ENCODE peak calls at places on chromosomes 4 and X, in nine cellular contexts. R, X, P, T, E, Y, N, K and Q are unnamed samples.

GRCh38 chr4:168039593-168039992 is 52.7 kb upstream of the ANXA10 start:
- DNase-seq in R (no peak), P (no peak), K (no peak), T (no peak), X (no peak), Y (no peak), N (no peak), E (no peak), Q (no peak)

GRCh38 chr4:7195546-7196282 is 3.4 kb downstream of the SORCS2 start:
- DNase-seq in N (no peak), T (no peak), P (no peak), X (no peak), Y (no peak), R (no peak), E (no peak), K (no peak), Q (no peak)

GRCh38 chrX:109839694-109840358 is 106.8 kb upstream of the ACSL4 start:
- DNase-seq in X (no peak), K (no peak), Y (peak; percentile 12), N (no peak), T (no peak), E (no peak), R (no peak), P (peak; percentile 15), Q (peak; percentile 71)

GRCh38 chrX:107675823-107676555 is 47.7 kb downstream of the PRPS1 start:
- DNase-seq in Y (no peak), N (peak; percentile 20), T (no peak), X (no peak), P (no peak), K (peak; percentile 7), R (no peak), E (no peak), Q (no peak)

GRCh38 chrX:104335765-104336164 is 81.0 kb upstream of the ESX1 start:
- DNase-seq in Y (peak; percentile 64), R (no peak), P (no peak), T (no peak), X (no peak), K (no peak), N (no peak), E (no peak), Q (no peak)

GRCh38 chr4:166128452-166128851 is 255.4 kb downstream of the TLL1 start:
- DNase-seq in R (no peak), P (no peak), N (no peak), X (no peak), Y (no peak), T (no peak), E (no peak), K (no peak), Q (no peak)

GRCh38 chrX:147376601-147377387 is 534.9 kb upstream of the FMR1 start:
- DNase-seq in T (no peak), P (no peak), E (peak; percentile 64), R (no peak), N (no peak), K (no peak), Y (no peak), X (no peak), Q (no peak)

GRCh38 chrX:55451125-55451524 is 802 bp upstream of the MAGEH1 start:
- DNase-seq in T (no peak), N (no peak), R (no peak), X (no peak), E (no peak), Y (no peak), P (no peak), K (no peak), Q (no peak)

GRCh38 chr4:121212801-121213200 is 48.7 kb upstream of the TNIP3 start:
- DNase-seq in T (no peak), Y (no peak), R (no peak), E (no peak), N (no peak), X (no peak), P (no peak), K (no peak), Q (no peak)

GRCh38 chr4:101967697-101968346 is 177.3 kb downstream of the BANK1 start:
- DNase-seq in T (peak; percentile 1), Y (no peak), K (no peak), N (no peak), X (no peak), E (no peak), P (no peak), R (no peak), Q (no peak)

GRCh38 chr4:143399113-143399949 is 62.7 kb downstream of the GAB1 start:
- DNase-seq in T (peak; percentile 17), R (no peak), Y (no peak), E (no peak), K (no peak), N (peak; percentile 73), P (no peak), X (peak; percentile 32), Q (peak; percentile 50)

GRCh38 chrX:101230636-101231035 is 11.1 kb downstream of the DRP2 start:
- DNase-seq in X (no peak), R (no peak), Y (peak; percentile 17), N (no peak), E (no peak), P (no peak), T (no peak), K (no peak), Q (no peak)

GRCh38 chr4:32987111-32987510 is 2266.9 kb downstream of the PCDH7 start:
- DNase-seq in T (no peak), R (no peak), Y (no peak), P (no peak), N (no peak), K (no peak), X (no peak), E (no peak), Q (no peak)

GRCh38 chrX:108437789-108438623 is at the start of gene COL4A6:
- DNase-seq in X (no peak), Y (no peak), R (no peak), K (no peak), E (peak; percentile 17), N (no peak), T (no peak), P (peak; percentile 48), Q (peak; percentile 10)

GRCh38 chr4:1855334-1856070 is 454 bp downstream of the LETM1 start:
- DNase-seq in E (peak; percentile 48), P (no peak), Y (no peak), K (peak; percentile 36), R (no peak), T (no peak), N (no peak), X (no peak), Q (peak; percentile 14)

GRCh38 chr4:149836546-149836945 is 20.9 kb upstream of the IQCM start:
- DNase-seq in R (no peak), X (no peak), T (no peak), N (no peak), E (no peak), P (no peak), K (no peak), Y (peak; percentile 12), Q (no peak)

GRCh38 chr4:52932586-52933482 is 70.7 kb downstream of the RASL11B start:
- DNase-seq in N (no peak), E (no peak), Y (peak; percentile 32), K (no peak), X (no peak), T (no peak), P (no peak), R (no peak), Q (no peak)

GRCh38 chrX:102067966-102068723 is 57.3 kb upstream of the TCEAL2 start:
- DNase-seq in Y (peak; percentile 20), K (no peak), T (peak; percentile 11), E (no peak), N (peak; percentile 30), P (peak; percentile 4), R (no peak), X (no peak), Q (peak; percentile 2)

GRCh38 chrX:39591099-39591498 is 506.7 kb downstream of the BCOR start:
- DNase-seq in P (no peak), X (no peak), Y (no peak), K (no peak), T (no peak), N (no peak), R (no peak), E (no peak), Q (no peak)

GRCh38 chr4:159015862-159016261 is 87.0 kb upstream of the RAPGEF2 start:
- DNase-seq in Y (no peak), P (no peak), K (no peak), R (no peak), E (no peak), N (no peak), X (no peak), T (no peak), Q (no peak)

GRCh38 chrX:146831994-146832393 is 17.4 kb upstream of the CXorf51A start:
- DNase-seq in Y (no peak), K (no peak), P (no peak), R (no peak), E (no peak), X (no peak), N (no peak), T (no peak), Q (no peak)

GRCh38 chr4:182643801-182644311 is 273.3 kb downstream of the DCTD start:
- DNase-seq in X (no peak), P (no peak), K (no peak), T (no peak), Y (peak; percentile 59), E (no peak), R (no peak), N (no peak), Q (peak; percentile 75)

GRCh38 chr4:176274441-176274840 is 5.4 kb upstream of the ASB5 start:
- DNase-seq in E (no peak), Y (peak; percentile 57), R (no peak), P (no peak), X (no peak), K (no peak), T (no peak), N (no peak), Q (no peak)

GRCh38 chr4:121360496-121360895 is 20.3 kb downstream of the QRFPR start:
- DNase-seq in Y (no peak), E (no peak), T (no peak), X (no peak), K (no peak), R (no peak), P (no peak), N (no peak), Q (peak; percentile 19)

GRCh38 chr4:159484049-159484448 is 381.2 kb downstream of the RAPGEF2 start:
- DNase-seq in T (no peak), P (no peak), R (no peak), K (no peak), Y (no peak), N (no peak), X (no peak), E (no peak), Q (no peak)

GRCh38 chr4:55784747-55785146 is 34.8 kb upstream of the EXOC1L start:
- DNase-seq in T (no peak), P (no peak), K (no peak), Y (no peak), N (no peak), E (no peak), R (no peak), X (no peak), Q (no peak)

GRCh38 chrX:101206471-101206870 is 13.1 kb upstream of the DRP2 start:
- DNase-seq in E (no peak), K (no peak), T (no peak), P (peak; percentile 15), X (no peak), Y (peak; percentile 53), R (no peak), N (no peak), Q (peak; percentile 23)

GRCh38 chr4:98653890-98654867 is 4.2 kb downstream of the TSPAN5 start:
- DNase-seq in R (no peak), T (no peak), E (no peak), N (no peak), K (no peak), P (peak; percentile 25), X (no peak), Y (peak; percentile 67), Q (peak; percentile 38)